ENCODE peak calls at places on chromosome 15, in seven cellular contexts. J, N, Z, S, F, P and D are unnamed samples.

GRCh38 chr15:57245130-57245529 is 131.2 kb upstream of the CGNL1 start:
- DNase-seq in J (no peak), N (no peak), Z (no peak), S (no peak), F (no peak), P (no peak), D (no peak)

GRCh38 chr15:33460166-33460805 is 149.5 kb downstream of the RYR3 start:
- DNase-seq in J (no peak), N (no peak), Z (no peak), S (no peak), F (no peak), P (no peak), D (no peak)

GRCh38 chr15:77966540-77967290 is 110.8 kb downstream of the TBC1D2B start:
- DNase-seq in J (peak), N (no peak), Z (peak), S (peak), F (no peak), P (peak), D (peak)

GRCh38 chr15:35654334-35654733 is 108.4 kb upstream of the DPH6 start:
- DNase-seq in J (no peak), N (no peak), Z (no peak), S (no peak), F (no peak), P (no peak), D (no peak)

GRCh38 chr15:47944911-47945310 is 175.9 kb upstream of the SLC24A5 start:
- DNase-seq in J (no peak), N (no peak), Z (no peak), S (no peak), F (no peak), P (no peak), D (no peak)

GRCh38 chr15:74460298-74460697 is 662 bp downstream of the UBL7 start:
- DNase-seq in J (no peak), N (no peak), Z (no peak), S (no peak), F (no peak), P (no peak), D (no peak)

GRCh38 chr15:49225572-49226281 is 55.7 kb downstream of the GALK2 start:
- DNase-seq in J (no peak), N (no peak), Z (peak), S (no peak), F (no peak), P (no peak), D (peak)

GRCh38 chr15:71530116-71530515 is 280.2 kb upstream of the NR2E3 start:
- DNase-seq in J (no peak), N (no peak), Z (no peak), S (no peak), F (no peak), P (no peak), D (no peak)

GRCh38 chr15:77915261-77915960 is 162.1 kb downstream of the TBC1D2B start:
- DNase-seq in J (no peak), N (no peak), Z (no peak), S (no peak), F (peak), P (no peak), D (peak)

GRCh38 chr15:27070816-27071215 is 99.8 kb downstream of the GABRG3 start:
- DNase-seq in J (no peak), N (no peak), Z (no peak), S (no peak), F (no peak), P (no peak), D (no peak)

GRCh38 chr15:61100512-61100911 is 128.6 kb downstream of the RORA start:
- DNase-seq in J (no peak), N (no peak), Z (no peak), S (no peak), F (no peak), P (no peak), D (no peak)

GRCh38 chr15:62497356-62497755 is 332.3 kb upstream of the C2CD4B start:
- DNase-seq in J (no peak), N (no peak), Z (no peak), S (peak), F (no peak), P (no peak), D (no peak)

GRCh38 chr15:74235962-74236361 is at the start of gene CCDC33:
- DNase-seq in J (no peak), N (no peak), Z (no peak), S (no peak), F (peak), P (no peak), D (no peak)

GRCh38 chr15:67685008-67685599 is 140.2 kb upstream of the SKOR1 start:
- DNase-seq in J (no peak), N (no peak), Z (no peak), S (no peak), F (no peak), P (no peak), D (no peak)

GRCh38 chr15:55588070-55588817 is at the start of gene PYGO1:
- DNase-seq in J (no peak), N (no peak), Z (peak), S (peak), F (peak), P (peak), D (peak)

GRCh38 chr15:39454189-39454986 is 126.5 kb upstream of the THBS1 start:
- DNase-seq in J (no peak), N (no peak), Z (no peak), S (peak), F (no peak), P (no peak), D (no peak)

GRCh38 chr15:74301583-74302374 is 65.7 kb downstream of the CCDC33 start:
- DNase-seq in J (no peak), N (no peak), Z (no peak), S (no peak), F (no peak), P (no peak), D (no peak)

GRCh38 chr15:62895139-62895866 is 147.2 kb upstream of the TPM1 start:
- DNase-seq in J (no peak), N (no peak), Z (peak), S (no peak), F (no peak), P (no peak), D (no peak)

GRCh38 chr15:100900895-100901169 is 18.3 kb upstream of the LRRK1 start:
- DNase-seq in J (no peak), N (no peak), Z (no peak), S (no peak), F (no peak), P (no peak), D (no peak)

GRCh38 chr15:77001966-77002365 is 7.0 kb downstream of the PSTPIP1 start:
- DNase-seq in J (no peak), N (no peak), Z (no peak), S (no peak), F (peak), P (no peak), D (no peak)

GRCh38 chr15:47812436-47813109 is 95.3 kb downstream of the SEMA6D start:
- DNase-seq in J (no peak), N (no peak), Z (no peak), S (no peak), F (no peak), P (no peak), D (no peak)

GRCh38 chr15:92954578-92954977 is 54.5 kb downstream of the CHD2 start:
- DNase-seq in J (no peak), N (no peak), Z (no peak), S (no peak), F (no peak), P (no peak), D (no peak)

GRCh38 chr15:25710184-25710583 is 152.9 kb downstream of the ATP10A start:
- DNase-seq in J (peak), N (peak), Z (peak), S (peak), F (no peak), P (peak), D (peak)

GRCh38 chr15:73965730-73966103 is 26.4 kb downstream of the STOML1 start:
- DNase-seq in J (no peak), N (no peak), Z (no peak), S (peak), F (no peak), P (peak), D (no peak)

GRCh38 chr15:46131876-46132275 is 497.0 kb downstream of the SQOR start:
- DNase-seq in J (no peak), N (no peak), Z (no peak), S (no peak), F (no peak), P (no peak), D (no peak)

GRCh38 chr15:74831813-74832495 is 5.5 kb downstream of the CPLX3 start:
- DNase-seq in J (no peak), N (no peak), Z (no peak), S (no peak), F (no peak), P (no peak), D (no peak)

GRCh38 chr15:96353931-96354730 is 23.6 kb downstream of the NR2F2 start:
- DNase-seq in J (no peak), N (peak), Z (peak), S (peak), F (no peak), P (no peak), D (peak)

GRCh38 chr15:88489321-88489720 is 21.8 kb downstream of the MRPS11 start:
- DNase-seq in J (no peak), N (no peak), Z (no peak), S (no peak), F (no peak), P (no peak), D (no peak)

GRCh38 chr15:39591896-39592315 is 11.0 kb downstream of the THBS1 start:
- DNase-seq in J (no peak), N (no peak), Z (no peak), S (no peak), F (no peak), P (no peak), D (no peak)

GRCh38 chr15:68463996-68464395 is 32.0 kb upstream of the ITGA11 start:
- DNase-seq in J (no peak), N (no peak), Z (no peak), S (peak), F (no peak), P (no peak), D (no peak)

GRCh38 chr15:43550527-43551363 is 33.3 kb downstream of the MAP1A start:
- DNase-seq in J (no peak), N (no peak), Z (no peak), S (peak), F (no peak), P (no peak), D (no peak)

GRCh38 chr15:99305761-99306505 is 54.7 kb downstream of the LRRC28 start:
- DNase-seq in J (no peak), N (peak), Z (no peak), S (peak), F (no peak), P (no peak), D (no peak)